ENCODE peak calls at places on chromosomes 11 and 22, in seven cellular contexts. One of them, this sample, is unnamed.
A peak's percentile ranks its signal among the peaks of the same experiment; 100 is the strongest.

GRCh38 chr11:95442531-95443050 is 211.6 kb upstream of the SESN3 start:
- DNase-seq in cardiac muscle cell: no peak
- DNase-seq in lower leg skin: no peak
- DNase-seq in pancreas: no peak
- DNase-seq in body of pancreas: no peak
- DNase-seq in spleen: no peak
- DNase-seq in prostate gland: no peak
- DNase-seq in this sample: no peak

GRCh38 chr11:95262994-95263764 is 32.2 kb upstream of the SESN3 start:
- DNase-seq in prostate gland: no peak
- DNase-seq in body of pancreas: no peak
- DNase-seq in pancreas: no peak
- DNase-seq in cardiac muscle cell: no peak
- DNase-seq in lower leg skin: no peak
- DNase-seq in spleen: no peak
- DNase-seq in this sample: no peak

GRCh38 chr11:134454146-134454690 is 42.2 kb upstream of the B3GAT1 start:
- DNase-seq in lower leg skin: no peak
- DNase-seq in body of pancreas: no peak
- DNase-seq in spleen: no peak
- DNase-seq in pancreas: no peak
- DNase-seq in prostate gland: no peak
- DNase-seq in cardiac muscle cell: no peak
- DNase-seq in this sample: no peak

GRCh38 chr22:19903031-19903430 is 38.5 kb upstream of the COMT start:
- DNase-seq in prostate gland: no peak
- DNase-seq in pancreas: no peak
- DNase-seq in lower leg skin: no peak
- DNase-seq in spleen: no peak
- DNase-seq in cardiac muscle cell: no peak
- DNase-seq in body of pancreas: no peak
- DNase-seq in this sample: no peak

GRCh38 chr22:23140385-23140784 is 1.4 kb downstream of the RSPH14 start:
- DNase-seq in body of pancreas: no peak
- DNase-seq in pancreas: no peak
- DNase-seq in prostate gland: no peak
- DNase-seq in cardiac muscle cell: no peak
- DNase-seq in lower leg skin: no peak
- DNase-seq in spleen: no peak
- DNase-seq in this sample: no peak

GRCh38 chr22:11627436-11627797 is 3900.6 kb upstream of the OR11H1 start:
- DNase-seq in lower leg skin: no peak
- DNase-seq in body of pancreas: no peak
- DNase-seq in prostate gland: no peak
- DNase-seq in cardiac muscle cell: no peak
- DNase-seq in spleen: peak; percentile 80
- DNase-seq in pancreas: peak; percentile 83
- DNase-seq in this sample: no peak

GRCh38 chr11:46918087-46918751 is at the start of gene LRP4:
- DNase-seq in body of pancreas: peak; percentile 57
- DNase-seq in lower leg skin: no peak
- DNase-seq in pancreas: peak; percentile 79
- DNase-seq in cardiac muscle cell: peak; percentile 36
- DNase-seq in prostate gland: peak; percentile 32
- DNase-seq in spleen: peak; percentile 85
- DNase-seq in this sample: no peak

GRCh38 chr11:34356576-34356917 is 1.3 kb downstream of the ABTB2 start:
- DNase-seq in cardiac muscle cell: peak; percentile 60
- DNase-seq in body of pancreas: peak; percentile 6
- DNase-seq in pancreas: no peak
- DNase-seq in spleen: no peak
- DNase-seq in lower leg skin: no peak
- DNase-seq in prostate gland: no peak
- DNase-seq in this sample: peak; percentile 55

GRCh38 chr11:34999453-34999852 is 83.0 kb downstream of the PDHX start:
- DNase-seq in spleen: no peak
- DNase-seq in prostate gland: no peak
- DNase-seq in lower leg skin: no peak
- DNase-seq in pancreas: no peak
- DNase-seq in cardiac muscle cell: peak; percentile 38
- DNase-seq in body of pancreas: no peak
- DNase-seq in this sample: no peak

GRCh38 chr11:70834277-70834940 is 418.0 kb downstream of the SHANK2 start:
- DNase-seq in body of pancreas: no peak
- DNase-seq in prostate gland: no peak
- DNase-seq in cardiac muscle cell: no peak
- DNase-seq in pancreas: no peak
- DNase-seq in spleen: no peak
- DNase-seq in lower leg skin: no peak
- DNase-seq in this sample: no peak

GRCh38 chr22:24005201-24005600 is at the start of gene GSTT4:
- DNase-seq in prostate gland: no peak
- DNase-seq in spleen: no peak
- DNase-seq in body of pancreas: no peak
- DNase-seq in pancreas: peak; percentile 70
- DNase-seq in cardiac muscle cell: peak; percentile 61
- DNase-seq in lower leg skin: no peak
- DNase-seq in this sample: peak; percentile 57

GRCh38 chr11:126891556-126892217 is 108.9 kb downstream of the KIRREL3 start:
- DNase-seq in lower leg skin: no peak
- DNase-seq in spleen: no peak
- DNase-seq in cardiac muscle cell: peak; percentile 15
- DNase-seq in body of pancreas: no peak
- DNase-seq in pancreas: no peak
- DNase-seq in prostate gland: no peak
- DNase-seq in this sample: peak; percentile 11

GRCh38 chr11:38593649-38594048 is 1995.6 kb upstream of the RAG2 start:
- DNase-seq in pancreas: no peak
- DNase-seq in lower leg skin: no peak
- DNase-seq in prostate gland: no peak
- DNase-seq in spleen: no peak
- DNase-seq in cardiac muscle cell: no peak
- DNase-seq in body of pancreas: no peak
- DNase-seq in this sample: peak; percentile 1

GRCh38 chr11:75626692-75627536 is 41.9 kb downstream of the MAP6 start:
- DNase-seq in body of pancreas: no peak
- DNase-seq in spleen: no peak
- DNase-seq in cardiac muscle cell: no peak
- DNase-seq in lower leg skin: no peak
- DNase-seq in pancreas: no peak
- DNase-seq in prostate gland: no peak
- DNase-seq in this sample: no peak

GRCh38 chr22:43262990-43263644 is 76.2 kb upstream of the TTLL12 start:
- DNase-seq in cardiac muscle cell: peak; percentile 49
- DNase-seq in prostate gland: no peak
- DNase-seq in pancreas: no peak
- DNase-seq in lower leg skin: no peak
- DNase-seq in body of pancreas: peak; percentile 15
- DNase-seq in spleen: peak; percentile 88
- DNase-seq in this sample: peak; percentile 37

GRCh38 chr11:70732493-70733206 is 334.3 kb downstream of the CTTN start:
- DNase-seq in spleen: peak; percentile 72
- DNase-seq in lower leg skin: no peak
- DNase-seq in pancreas: peak; percentile 40
- DNase-seq in prostate gland: no peak
- DNase-seq in cardiac muscle cell: no peak
- DNase-seq in body of pancreas: no peak
- DNase-seq in this sample: no peak

GRCh38 chr11:3840870-3841425 is at the start of gene RHOG:
- DNase-seq in pancreas: peak; percentile 89
- DNase-seq in cardiac muscle cell: peak; percentile 89
- DNase-seq in body of pancreas: peak; percentile 84
- DNase-seq in spleen: peak; percentile 97
- DNase-seq in lower leg skin: peak; percentile 72
- DNase-seq in prostate gland: peak; percentile 71
- DNase-seq in this sample: no peak

GRCh38 chr11:8719260-8720190 is 36.9 kb downstream of the RPL27A start:
- DNase-seq in cardiac muscle cell: peak; percentile 84
- DNase-seq in prostate gland: peak; percentile 68
- DNase-seq in lower leg skin: peak; percentile 64
- DNase-seq in body of pancreas: peak; percentile 57
- DNase-seq in spleen: no peak
- DNase-seq in pancreas: peak; percentile 23
- DNase-seq in this sample: peak; percentile 86

GRCh38 chr22:43176090-43176489 is 10.8 kb downstream of the TTLL12 start:
- DNase-seq in spleen: peak; percentile 68
- DNase-seq in pancreas: peak; percentile 49
- DNase-seq in lower leg skin: no peak
- DNase-seq in body of pancreas: no peak
- DNase-seq in prostate gland: no peak
- DNase-seq in cardiac muscle cell: no peak
- DNase-seq in this sample: no peak

GRCh38 chr11:88849368-88849767 is 216.4 kb downstream of the GRM5 start:
- DNase-seq in cardiac muscle cell: no peak
- DNase-seq in prostate gland: no peak
- DNase-seq in pancreas: no peak
- DNase-seq in lower leg skin: no peak
- DNase-seq in body of pancreas: no peak
- DNase-seq in spleen: no peak
- DNase-seq in this sample: no peak

GRCh38 chr11:9251306-9251705 is 13.8 kb downstream of the DENND5A start:
- DNase-seq in lower leg skin: no peak
- DNase-seq in pancreas: no peak
- DNase-seq in cardiac muscle cell: no peak
- DNase-seq in prostate gland: no peak
- DNase-seq in body of pancreas: no peak
- DNase-seq in spleen: no peak
- DNase-seq in this sample: no peak

GRCh38 chr22:31039393-31039792 is 41.7 kb upstream of the SMTN start:
- DNase-seq in pancreas: no peak
- DNase-seq in prostate gland: no peak
- DNase-seq in cardiac muscle cell: peak; percentile 68
- DNase-seq in lower leg skin: no peak
- DNase-seq in body of pancreas: peak; percentile 22
- DNase-seq in spleen: no peak
- DNase-seq in this sample: peak; percentile 59

GRCh38 chr11:70942593-70942992 is 309.8 kb downstream of the SHANK2 start:
- DNase-seq in prostate gland: no peak
- DNase-seq in spleen: no peak
- DNase-seq in body of pancreas: no peak
- DNase-seq in cardiac muscle cell: no peak
- DNase-seq in lower leg skin: no peak
- DNase-seq in pancreas: no peak
- DNase-seq in this sample: no peak

GRCh38 chr11:13486926-13487660 is 8.7 kb downstream of the PTH start:
- DNase-seq in spleen: peak; percentile 88
- DNase-seq in body of pancreas: peak; percentile 63
- DNase-seq in lower leg skin: no peak
- DNase-seq in cardiac muscle cell: peak; percentile 58
- DNase-seq in prostate gland: no peak
- DNase-seq in pancreas: peak; percentile 77
- DNase-seq in this sample: peak; percentile 35
- TF ChIP-seq CTCF in spleen: peak; percentile 22
- TF ChIP-seq CTCF in body of pancreas: peak; percentile 55
- TF ChIP-seq CTCF in lower leg skin: no peak
- TF ChIP-seq CTCF in cardiac muscle cell: peak; percentile 45
- TF ChIP-seq CTCF in prostate gland: no peak
- TF ChIP-seq CTCF in pancreas: peak; percentile 31
- TF ChIP-seq CTCF in this sample: peak; percentile 42

DNA sequence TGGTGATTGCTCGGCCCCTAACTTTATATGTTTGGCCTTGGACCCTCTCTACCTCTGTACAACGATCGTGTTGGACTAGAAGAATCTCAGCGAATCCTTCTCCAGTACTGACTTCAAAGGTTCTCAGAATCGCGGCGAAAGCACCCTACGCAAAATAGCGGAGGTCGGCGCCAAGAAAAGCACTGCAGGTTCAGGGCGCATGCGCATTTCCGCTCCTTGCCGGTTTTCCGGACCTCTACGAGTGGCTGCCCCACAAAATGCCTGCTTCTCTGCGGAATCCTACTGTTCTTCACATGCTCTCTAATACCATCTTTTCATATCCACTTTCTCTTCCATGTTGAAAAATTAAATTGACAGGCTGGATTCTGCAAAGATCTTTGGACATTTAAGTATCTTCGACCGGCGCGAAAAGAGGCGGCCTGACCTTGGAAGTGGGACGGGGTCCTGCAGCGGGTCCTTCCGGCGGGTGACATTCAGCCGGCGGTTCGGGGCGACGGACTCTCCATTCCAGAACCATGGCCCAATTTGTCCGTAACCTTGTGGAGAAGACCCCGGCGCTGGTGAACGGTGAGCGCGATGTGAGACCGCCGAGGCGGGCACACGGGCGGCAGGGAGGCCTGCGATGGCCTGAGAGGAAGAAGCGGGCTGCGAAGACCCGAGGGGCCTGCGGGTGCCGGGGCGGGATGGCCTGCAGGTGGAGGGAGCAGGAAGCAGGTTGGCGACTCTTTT is at the start of gene ATP5MG:
- DNase-seq in pancreas: peak; percentile 96
- DNase-seq in spleen: peak; percentile 96
- DNase-seq in cardiac muscle cell: peak; percentile 94
- DNase-seq in lower leg skin: peak; percentile 82
- DNase-seq in prostate gland: peak; percentile 81
- DNase-seq in body of pancreas: peak; percentile 91
- DNase-seq in this sample: peak; percentile 95
- TF ChIP-seq CTCF in pancreas: no peak
- TF ChIP-seq CTCF in spleen: no peak
- TF ChIP-seq CTCF in cardiac muscle cell: no peak
- TF ChIP-seq CTCF in lower leg skin: no peak
- TF ChIP-seq CTCF in prostate gland: no peak
- TF ChIP-seq CTCF in body of pancreas: no peak
- TF ChIP-seq CTCF in this sample: peak; percentile 8

GRCh38 chr11:131739243-131739882 is 368.9 kb downstream of the NTM start:
- DNase-seq in pancreas: no peak
- DNase-seq in cardiac muscle cell: no peak
- DNase-seq in body of pancreas: no peak
- DNase-seq in prostate gland: no peak
- DNase-seq in spleen: no peak
- DNase-seq in lower leg skin: no peak
- DNase-seq in this sample: no peak

GRCh38 chr11:131734871-131735270 is 364.5 kb downstream of the NTM start:
- DNase-seq in pancreas: no peak
- DNase-seq in spleen: no peak
- DNase-seq in lower leg skin: no peak
- DNase-seq in body of pancreas: no peak
- DNase-seq in prostate gland: no peak
- DNase-seq in cardiac muscle cell: peak; percentile 33
- DNase-seq in this sample: no peak

DNA sequence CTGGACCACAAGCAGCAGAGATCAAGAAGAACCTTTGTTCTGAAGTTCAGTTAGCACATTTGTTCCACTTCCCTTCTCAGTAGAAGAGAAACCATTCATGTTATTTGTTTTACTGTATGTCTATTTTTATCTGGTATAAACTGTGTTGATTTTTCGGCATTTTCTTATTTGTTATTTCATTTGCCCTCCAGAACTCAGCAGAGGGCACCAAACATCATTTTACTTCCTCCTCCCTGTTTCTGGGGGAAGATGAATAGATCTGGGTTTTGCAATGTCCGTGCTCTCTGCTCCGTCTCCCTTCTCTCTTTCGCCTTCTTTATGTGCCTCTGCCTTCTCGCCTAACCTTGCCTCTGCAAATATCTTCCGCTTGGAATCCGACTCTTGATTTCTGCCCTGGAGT is 366.9 kb downstream of the NTM start:
- DNase-seq in lower leg skin: no peak
- DNase-seq in spleen: no peak
- DNase-seq in cardiac muscle cell: peak; percentile 25
- DNase-seq in pancreas: no peak
- DNase-seq in body of pancreas: no peak
- DNase-seq in prostate gland: no peak
- DNase-seq in this sample: peak; percentile 32
- TF ChIP-seq CTCF in lower leg skin: no peak
- TF ChIP-seq CTCF in spleen: no peak
- TF ChIP-seq CTCF in cardiac muscle cell: no peak
- TF ChIP-seq CTCF in pancreas: no peak
- TF ChIP-seq CTCF in body of pancreas: no peak
- TF ChIP-seq CTCF in prostate gland: no peak
- TF ChIP-seq CTCF in this sample: no peak

GRCh38 chr11:101166038-101166437 is 36.4 kb upstream of the PGR start:
- DNase-seq in cardiac muscle cell: no peak
- DNase-seq in pancreas: no peak
- DNase-seq in prostate gland: no peak
- DNase-seq in body of pancreas: no peak
- DNase-seq in spleen: no peak
- DNase-seq in lower leg skin: no peak
- DNase-seq in this sample: no peak
- TF ChIP-seq CTCF in cardiac muscle cell: no peak
- TF ChIP-seq CTCF in pancreas: no peak
- TF ChIP-seq CTCF in prostate gland: no peak
- TF ChIP-seq CTCF in body of pancreas: no peak
- TF ChIP-seq CTCF in spleen: no peak
- TF ChIP-seq CTCF in lower leg skin: no peak
- TF ChIP-seq CTCF in this sample: no peak